ENCODE peak calls at places on chromosome 14, in five cellular contexts. E is pancreas, W is uterus, J is endothelial cell of umbilical vein, P is kidney epithelial cell. I is an unnamed sample.

GRCh38 chr14:64778114-64778754 is 74.0 kb downstream of the PLEKHG3 start:
- DNase-seq in P (no peak), E (no peak), J (no peak), W (no peak), I (no peak)

GRCh38 chr14:69535230-69535848 is 39.3 kb downstream of the CCDC177 start:
- DNase-seq in W (peak), E (no peak), J (peak), P (no peak), I (peak)

GRCh38 chr14:54695196-54695595 is 128.3 kb downstream of the SAMD4A start:
- DNase-seq in W (no peak), P (no peak), E (no peak), J (no peak), I (no peak)

GRCh38 chr14:64715628-64716412 is 11.6 kb downstream of the PLEKHG3 start:
- DNase-seq in E (peak), W (peak), J (no peak), P (no peak), I (no peak)

GRCh38 chr14:97709552-97709951 is 912.4 kb downstream of the VRK1 start:
- DNase-seq in P (no peak), E (no peak), W (no peak), J (no peak), I (no peak)

GRCh38 chr14:90795744-90796143 is 20.5 kb downstream of the TTC7B start:
- DNase-seq in J (peak), W (no peak), E (no peak), P (peak), I (no peak)

GRCh38 chr14:36241183-36241582 is 64.7 kb upstream of the PTCSC3 start:
- DNase-seq in W (no peak), P (no peak), E (no peak), J (no peak), I (no peak)

GRCh38 chr14:23578560-23579310 is at the start of gene JPH4:
- DNase-seq in P (no peak), W (peak), E (no peak), J (no peak), I (peak)

GRCh38 chr14:50396636-50397460 is at the start of gene CDKL1:
- DNase-seq in P (no peak), J (peak), W (peak), E (peak), I (peak)

GRCh38 chr14:72847721-72848120 is 46.2 kb downstream of the DPF3 start:
- DNase-seq in P (no peak), J (no peak), W (no peak), E (no peak), I (no peak)

GRCh38 chr14:36655054-36655381 is 6.6 kb upstream of the PAX9 start:
- DNase-seq in W (no peak), E (no peak), P (no peak), J (no peak), I (no peak)

GRCh38 chr14:92108345-92109254 is 2.2 kb upstream of the ATXN3 start:
- DNase-seq in W (no peak), P (no peak), E (no peak), J (no peak), I (peak)

GRCh38 chr14:29016050-29016900 is 249.7 kb downstream of the FOXG1 start:
- DNase-seq in W (peak), E (peak), J (peak), P (no peak), I (peak)

GRCh38 chr14:101005447-101005846 is 101.9 kb upstream of the RTL1 start:
- DNase-seq in E (no peak), P (no peak), W (peak), J (no peak), I (no peak)

GRCh38 chr14:51658441-51659173 is 6.9 kb downstream of the FRMD6 start:
- DNase-seq in E (no peak), P (no peak), W (no peak), J (no peak), I (no peak)
- H3K4me3 ChIP-seq in E (no peak), P (no peak), W (no peak), J (no peak), I (no peak)

GRCh38 chr14:26597136-26598080 is at the start of gene NOVA1:
- DNase-seq in P (no peak), E (peak), J (peak), W (peak), I (peak)
- H3K4me3 ChIP-seq in P (peak), E (peak), J (peak), W (peak), I (peak)

DNA sequence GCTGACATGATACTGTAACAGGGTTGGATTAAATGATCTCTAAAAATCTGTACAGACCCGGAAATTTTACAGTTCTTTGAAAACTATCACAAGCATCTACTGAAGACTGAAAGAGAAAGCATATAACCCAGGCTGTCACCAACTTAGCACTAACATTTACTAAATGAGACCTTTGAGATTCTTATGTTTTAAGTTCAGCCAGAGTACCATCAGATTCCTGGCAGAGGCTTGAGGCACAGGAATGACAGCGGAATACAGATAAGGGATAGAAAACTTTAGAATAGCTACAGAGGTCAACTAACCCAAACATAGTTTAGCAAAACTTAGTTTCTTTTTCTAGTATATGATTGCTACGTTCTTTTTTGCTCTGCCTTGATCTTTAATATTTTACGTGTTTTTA is 91.6 kb upstream of the FERMT2 start:
- DNase-seq in J (peak), P (no peak), W (no peak), E (no peak), I (no peak)
- H3K4me3 ChIP-seq in J (no peak), P (no peak), W (no peak), E (no peak), I (no peak)

GRCh38 chr14:30998100-30998706 is 27.2 kb upstream of the AP4S1 start:
- DNase-seq in J (no peak), P (no peak), W (no peak), E (no peak), I (no peak)
- H3K4me3 ChIP-seq in J (no peak), P (no peak), W (no peak), E (no peak), I (no peak)

DNA sequence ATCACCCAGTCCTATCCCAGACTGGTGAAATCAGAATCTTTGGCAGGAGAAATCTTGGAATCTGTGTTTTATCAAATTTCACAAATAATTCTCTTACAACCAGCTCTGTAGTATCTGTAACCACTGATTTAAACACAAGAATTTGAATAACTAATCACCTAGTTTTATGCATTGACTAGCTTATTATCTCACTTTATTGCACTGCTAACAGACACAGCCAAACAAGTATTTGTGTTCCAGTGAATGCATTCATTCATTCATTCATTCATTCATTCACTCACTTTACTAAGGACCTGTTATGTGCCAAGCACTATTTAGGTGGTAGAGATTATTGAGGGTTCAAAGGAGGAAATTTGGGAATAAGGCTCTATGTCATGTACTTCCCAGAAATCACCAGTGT is 16.2 kb downstream of the LRRC74A start:
- DNase-seq in W (no peak), P (no peak), E (no peak), J (no peak), I (no peak)
- H3K4me3 ChIP-seq in W (no peak), P (no peak), E (no peak), J (no peak), I (no peak)

GRCh38 chr14:74242055-74243042 is 3.1 kb downstream of the VSX2 start:
- DNase-seq in P (no peak), W (no peak), J (no peak), E (no peak), I (no peak)
- H3K4me3 ChIP-seq in P (no peak), W (no peak), J (no peak), E (no peak), I (no peak)

GRCh38 chr14:33948143-33948962 is 2.5 kb downstream of the EGLN3 start:
- DNase-seq in E (no peak), P (no peak), W (no peak), J (no peak), I (no peak)

GRCh38 chr14:33949051-33950037 is 1.5 kb downstream of the EGLN3 start:
- DNase-seq in P (no peak), J (no peak), E (no peak), W (no peak), I (peak)

GRCh38 chr14:33943484-33943883 is 7.4 kb downstream of the EGLN3 start:
- DNase-seq in P (no peak), W (no peak), E (peak), J (no peak), I (no peak)

GRCh38 chr14:33945329-33945728 is 5.5 kb downstream of the EGLN3 start:
- DNase-seq in E (no peak), P (no peak), W (no peak), J (no peak), I (no peak)

GRCh38 chr14:33946679-33947078 is 4.2 kb downstream of the EGLN3 start:
- DNase-seq in P (no peak), E (no peak), W (no peak), J (no peak), I (no peak)
- H3K4me3 ChIP-seq in P (no peak), E (no peak), W (no peak), J (no peak), I (no peak)

DNA sequence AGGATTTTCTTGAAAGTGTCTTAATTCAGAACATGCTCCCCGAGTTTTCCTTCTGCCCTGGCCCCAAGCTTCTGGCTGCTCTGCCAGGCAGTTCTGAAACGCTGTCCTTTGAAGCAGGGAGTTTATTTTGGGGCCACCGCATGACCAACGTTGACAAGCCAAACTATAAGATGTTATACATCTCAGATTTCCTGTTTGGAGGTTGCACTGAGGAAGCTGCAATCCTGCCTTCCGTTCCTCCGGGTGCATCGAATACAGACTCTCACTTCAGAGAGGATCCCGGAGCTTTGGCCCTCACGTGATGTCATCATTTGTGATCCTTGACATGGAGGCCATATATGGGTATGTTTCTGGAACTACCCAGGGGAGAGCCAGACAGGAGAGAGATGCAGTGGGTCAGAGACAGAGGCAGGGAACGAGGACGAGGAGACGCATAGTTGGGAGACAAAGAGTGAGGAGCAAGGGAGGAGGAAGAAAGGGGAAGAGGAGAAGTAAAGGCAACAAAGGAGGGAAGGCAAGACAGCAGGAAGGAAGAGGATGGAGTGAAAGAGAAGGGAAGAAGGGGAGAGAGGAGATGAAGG is at the start of gene ASB2:
- DNase-seq in W (peak), J (no peak), P (no peak), E (no peak), I (no peak)
- H3K4me3 ChIP-seq in W (peak), J (no peak), P (no peak), E (no peak), I (no peak)

I was measured in SJCRH30.